ENCODE peak calls at places on chromosomes 2 and 18, in eight cellular contexts. G is esophagus muscularis mucosa, J is Panc1, O is keratinocyte, H is astrocyte, D is fibroblast of lung, T is colonic mucosa, S is pancreas. Z is an unnamed sample.

GRCh38 chr18:57819119-57819518 is 16.0 kb upstream of the ATP8B1 start:
- DNase-seq in G (no peak), J (no peak), O (no peak), H (peak; percentile 56), D (peak; percentile 57), T (no peak), S (no peak), Z (no peak)

GRCh38 chr2:86323273-86323672 is 14.2 kb downstream of the REEP1 start:
- DNase-seq in G (no peak), J (no peak), O (no peak), H (no peak), D (no peak), T (no peak), S (no peak), Z (no peak)

GRCh38 chr2:28310107-28310506 is 82.6 kb upstream of the FOSL2 start:
- DNase-seq in G (peak; percentile 8), J (no peak), O (no peak), H (no peak), D (no peak), T (no peak), S (no peak), Z (no peak)

GRCh38 chr18:14935210-14935609 is 187.2 kb downstream of the ANKRD30B start:
- DNase-seq in G (peak; percentile 87), J (no peak), O (no peak), H (no peak), D (no peak), T (peak; percentile 18), S (no peak), Z (no peak)

GRCh38 chr2:106859498-106859897 is 26.5 kb downstream of the ST6GAL2 start:
- DNase-seq in G (no peak), J (no peak), O (no peak), H (no peak), D (no peak), T (no peak), S (no peak), Z (no peak)

GRCh38 chr2:48600917-48601316 is 16.7 kb upstream of the GTF2A1L start:
- DNase-seq in G (no peak), J (no peak), O (no peak), H (peak; percentile 83), D (peak; percentile 89), T (no peak), S (no peak), Z (peak; percentile 80)

GRCh38 chr2:117917223-117917917 is 96.5 kb downstream of the CCDC93 start:
- DNase-seq in G (peak; percentile 66), J (no peak), O (no peak), H (no peak), D (no peak), T (no peak), S (no peak), Z (peak; percentile 65)

GRCh38 chr18:42706618-42707017 is 408.9 kb downstream of the RIT2 start:
- DNase-seq in G (no peak), J (no peak), O (peak; percentile 21), H (no peak), D (peak; percentile 2), T (peak; percentile 22), S (peak; percentile 11), Z (no peak)

GRCh38 chr2:128348505-128349065 is 29.9 kb upstream of the HS6ST1 start:
- DNase-seq in G (peak; percentile 57), J (no peak), O (no peak), H (no peak), D (no peak), T (no peak), S (no peak), Z (peak; percentile 72)

GRCh38 chr2:15912203-15912602 is 28.1 kb upstream of the MYCN start:
- DNase-seq in G (peak; percentile 91), J (peak; percentile 2), O (peak; percentile 11), H (peak; percentile 32), D (peak; percentile 40), T (no peak), S (no peak), Z (peak; percentile 80)

GRCh38 chr2:65228249-65228750 is 669 bp downstream of the ACTR2 start:
- DNase-seq in G (no peak), J (no peak), O (no peak), H (peak; percentile 37), D (peak; percentile 51), T (peak; percentile 34), S (no peak), Z (peak; percentile 26)

GRCh38 chr2:142668420-142668819 is 209.0 kb upstream of the KYNU start:
- DNase-seq in G (no peak), J (no peak), O (no peak), H (no peak), D (no peak), T (no peak), S (no peak), Z (no peak)

GRCh38 chr2:174062934-174063333 is 97.8 kb upstream of the SP3 start:
- DNase-seq in G (no peak), J (no peak), O (no peak), H (no peak), D (no peak), T (no peak), S (no peak), Z (no peak)

GRCh38 chr2:40434638-40435296 is 17.1 kb downstream of the SLC8A1 start:
- DNase-seq in G (no peak), J (peak; percentile 90), O (peak; percentile 86), H (peak; percentile 99), D (peak; percentile 99), T (no peak), S (no peak), Z (no peak)

GRCh38 chr18:50330176-50330575 is 42.7 kb upstream of the CXXC1 start:
- DNase-seq in G (no peak), J (no peak), O (no peak), H (no peak), D (no peak), T (no peak), S (no peak), Z (no peak)

GRCh38 chr2:181140414-181140813 is 160.0 kb downstream of the UBE2E3 start:
- DNase-seq in G (no peak), J (no peak), O (no peak), H (peak; percentile 17), D (peak; percentile 29), T (no peak), S (no peak), Z (no peak)

GRCh38 chr18:35610089-35610488 is 28.5 kb downstream of the GALNT1 start:
- DNase-seq in G (no peak), J (no peak), O (no peak), H (no peak), D (no peak), T (peak; percentile 56), S (no peak), Z (no peak)

GRCh38 chr2:71925268-71926097 is 222.2 kb downstream of the CYP26B1 start:
- DNase-seq in G (no peak), J (no peak), O (no peak), H (no peak), D (no peak), T (peak; percentile 19), S (no peak), Z (peak; percentile 89)

GRCh38 chr18:36185157-36185556 is 2.1 kb upstream of the MOCOS start:
- DNase-seq in G (no peak), J (no peak), O (no peak), H (no peak), D (no peak), T (no peak), S (no peak), Z (no peak)

GRCh38 chr2:45786831-45787357 is 135.4 kb downstream of the PRKCE start:
- DNase-seq in G (no peak), J (no peak), O (no peak), H (no peak), D (no peak), T (no peak), S (no peak), Z (no peak)

GRCh38 chr18:923144-923543 is 18.5 kb downstream of the ADCYAP1 start:
- DNase-seq in G (no peak), J (no peak), O (no peak), H (no peak), D (no peak), T (no peak), S (no peak), Z (no peak)

DNA sequence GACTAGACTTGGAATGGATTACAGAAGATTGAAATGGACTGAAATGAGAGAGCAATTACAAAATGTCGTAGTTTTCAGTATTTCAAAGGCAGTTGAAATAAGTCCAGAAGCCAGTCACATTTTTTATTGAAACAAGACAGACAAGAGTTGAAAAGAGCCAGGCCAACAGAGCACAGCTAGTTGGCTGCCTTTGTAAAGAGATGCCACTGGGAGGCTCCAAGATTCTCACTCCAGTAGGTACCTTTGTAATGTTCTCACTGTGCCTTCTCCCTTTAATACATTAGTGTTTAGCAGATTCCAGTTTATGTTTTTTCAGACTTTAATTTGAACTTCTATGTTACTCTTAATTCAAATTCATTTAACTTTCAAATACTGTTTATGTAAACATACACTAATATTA is 234.8 kb downstream of the DSEL start:
- DNase-seq in G (no peak), J (no peak), O (no peak), H (no peak), D (no peak), T (no peak), S (no peak), Z (peak; percentile 39)
- H3K9me3 ChIP-seq in G (no peaks in the 10 kb centered on the region), J (no peaks in the 10 kb centered on the region), O (no peaks in the 10 kb centered on the region), H (no peaks in the 10 kb centered on the region), D (no peaks in the 10 kb centered on the region), T (no peaks in the 10 kb centered on the region), S (no peaks in the 10 kb centered on the region), Z (no peaks in the 10 kb centered on the region)

GRCh38 chr18:78947291-78947690 is 32.3 kb upstream of the SALL3 start:
- DNase-seq in G (no peak), J (no peak), O (no peak), H (no peak), D (no peak), T (no peak), S (no peak), Z (no peak)
- H3K9me3 ChIP-seq in G (no peaks in the 10 kb centered on the region), J (no peaks in the 10 kb centered on the region), O (peaks cover 8% of the 10 kb centered on the region), H (peaks cover 7% of the 10 kb centered on the region), D (no peaks in the 10 kb centered on the region), T (no peaks in the 10 kb centered on the region), S (no peaks in the 10 kb centered on the region), Z (no peaks in the 10 kb centered on the region)

DNA sequence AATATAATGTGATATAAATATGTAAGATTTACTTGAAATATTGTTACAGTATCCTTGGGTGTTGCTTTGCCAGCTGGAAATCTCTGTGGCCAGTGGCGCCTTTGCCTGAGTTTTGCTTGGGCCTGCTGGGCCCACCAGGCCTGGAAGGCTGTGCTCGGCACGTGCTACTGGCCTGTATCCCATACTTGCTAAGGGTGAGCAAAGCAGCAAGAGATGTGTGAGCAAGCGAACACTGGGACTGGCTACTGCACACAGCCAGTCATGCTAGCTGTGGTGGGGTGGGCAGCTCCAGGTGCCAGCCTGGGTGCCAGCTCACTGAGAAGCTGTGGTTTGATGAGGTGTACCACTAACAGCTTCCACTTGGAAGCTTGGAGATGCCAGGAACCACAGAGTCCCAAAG is 299.1 kb upstream of the GALNT5 start:
- DNase-seq in G (no peak), J (no peak), O (no peak), H (no peak), D (no peak), T (no peak), S (no peak), Z (no peak)
- H3K9me3 ChIP-seq in G (peaks cover 10% of the 10 kb centered on the region), J (peaks cover 6% of the 10 kb centered on the region), O (peaks cover 10% of the 10 kb centered on the region), H (peaks cover 16% of the 10 kb centered on the region), D (no peaks in the 10 kb centered on the region), T (no peaks in the 10 kb centered on the region), S (no peaks in the 10 kb centered on the region), Z (peaks cover 2% of the 10 kb centered on the region)

DNA sequence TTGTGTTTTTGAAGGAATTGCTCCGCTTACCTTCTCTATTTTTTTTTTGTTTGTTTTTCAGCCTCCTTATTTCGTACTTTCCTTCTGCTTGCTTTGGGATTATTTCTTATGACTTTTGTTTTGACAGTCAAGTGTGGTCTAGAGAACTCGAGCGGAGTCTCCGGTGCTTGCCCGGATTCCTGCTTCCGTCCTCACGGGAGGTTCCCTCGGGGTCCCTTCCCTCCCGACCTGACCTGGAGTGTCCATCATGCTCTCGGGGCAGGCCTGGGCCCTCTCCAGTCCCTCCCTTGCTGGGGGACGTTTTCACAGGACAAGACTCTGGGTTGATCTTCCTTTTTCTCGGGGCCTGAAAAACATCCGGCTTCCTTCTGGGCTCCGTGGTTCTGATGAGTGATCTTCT is 45.9 kb downstream of the CTDP1 start:
- DNase-seq in G (no peak), J (no peak), O (no peak), H (no peak), D (no peak), T (no peak), S (no peak), Z (no peak)
- H3K9me3 ChIP-seq in G (no peaks in the 10 kb centered on the region), J (no peaks in the 10 kb centered on the region), O (no peaks in the 10 kb centered on the region), H (peaks cover 29% of the 10 kb centered on the region), D (no peaks in the 10 kb centered on the region), T (no peaks in the 10 kb centered on the region), S (no peaks in the 10 kb centered on the region), Z (no peaks in the 10 kb centered on the region)